ENCODE peak calls at places on chromosomes 3 and 15, in eight cellular contexts. One of them, this sample, is unnamed.

GRCh38 chr3:181176610-181177009 is 187.1 kb upstream of the DNAJC19 start:
- DNase-seq in fibroblast of lung: peak; percentile 43
- DNase-seq in RPMI8226: peak; percentile 82
- DNase-seq in mammary epithelial cell: peak; percentile 35
- DNase-seq in RKO: peak; percentile 67
- DNase-seq in D341Med: peak; percentile 65
- DNase-seq in dorsolateral prefrontal cortex: peak; percentile 58
- DNase-seq in H54: no peak
- DNase-seq in this sample: peak; percentile 59

GRCh38 chr15:53962646-53963561 is 15.3 kb upstream of the UNC13C start:
- DNase-seq in mammary epithelial cell: no peak
- DNase-seq in fibroblast of lung: peak; percentile 39
- DNase-seq in RKO: peak; percentile 43
- DNase-seq in RPMI8226: peak; percentile 73
- DNase-seq in D341Med: peak; percentile 45
- DNase-seq in dorsolateral prefrontal cortex: no peak
- DNase-seq in H54: no peak
- DNase-seq in this sample: peak; percentile 1

GRCh38 chr15:35654334-35654733 is 108.4 kb upstream of the DPH6 start:
- DNase-seq in dorsolateral prefrontal cortex: no peak
- DNase-seq in RPMI8226: no peak
- DNase-seq in RKO: no peak
- DNase-seq in H54: no peak
- DNase-seq in fibroblast of lung: no peak
- DNase-seq in mammary epithelial cell: no peak
- DNase-seq in D341Med: no peak
- DNase-seq in this sample: no peak

GRCh38 chr3:10530241-10530640 is 24.9 kb upstream of the ATP2B2 start:
- DNase-seq in RPMI8226: no peak
- DNase-seq in dorsolateral prefrontal cortex: no peak
- DNase-seq in fibroblast of lung: no peak
- DNase-seq in mammary epithelial cell: no peak
- DNase-seq in H54: no peak
- DNase-seq in RKO: no peak
- DNase-seq in D341Med: no peak
- DNase-seq in this sample: no peak

GRCh38 chr3:14534379-14535191 is 5.6 kb downstream of the GRIP2 start:
- DNase-seq in fibroblast of lung: no peak
- DNase-seq in H54: no peak
- DNase-seq in RPMI8226: no peak
- DNase-seq in D341Med: no peak
- DNase-seq in RKO: no peak
- DNase-seq in mammary epithelial cell: no peak
- DNase-seq in dorsolateral prefrontal cortex: no peak
- DNase-seq in this sample: no peak

GRCh38 chr3:58350627-58351013 is 17.9 kb downstream of the PXK start:
- DNase-seq in mammary epithelial cell: no peak
- DNase-seq in D341Med: no peak
- DNase-seq in RPMI8226: no peak
- DNase-seq in dorsolateral prefrontal cortex: no peak
- DNase-seq in H54: no peak
- DNase-seq in fibroblast of lung: peak; percentile 51
- DNase-seq in RKO: no peak
- DNase-seq in this sample: peak; percentile 26

GRCh38 chr3:11482024-11482423 is 161.7 kb downstream of the VGLL4 start:
- DNase-seq in H54: no peak
- DNase-seq in mammary epithelial cell: no peak
- DNase-seq in fibroblast of lung: peak; percentile 72
- DNase-seq in D341Med: no peak
- DNase-seq in RPMI8226: no peak
- DNase-seq in dorsolateral prefrontal cortex: peak; percentile 55
- DNase-seq in RKO: no peak
- DNase-seq in this sample: peak; percentile 73

GRCh38 chr3:143414571-143415253 is 295.1 kb downstream of the CHST2 start:
- DNase-seq in H54: no peak
- DNase-seq in RPMI8226: no peak
- DNase-seq in D341Med: no peak
- DNase-seq in RKO: no peak
- DNase-seq in mammary epithelial cell: no peak
- DNase-seq in dorsolateral prefrontal cortex: no peak
- DNase-seq in fibroblast of lung: no peak
- DNase-seq in this sample: no peak

GRCh38 chr3:55654123-55654787 is 167.1 kb upstream of the WNT5A start:
- DNase-seq in RPMI8226: peak; percentile 59
- DNase-seq in RKO: no peak
- DNase-seq in H54: no peak
- DNase-seq in mammary epithelial cell: no peak
- DNase-seq in D341Med: no peak
- DNase-seq in dorsolateral prefrontal cortex: no peak
- DNase-seq in fibroblast of lung: no peak
- DNase-seq in this sample: no peak

GRCh38 chr3:114496021-114496434 is 202.2 kb downstream of the TIGIT start:
- DNase-seq in RPMI8226: no peak
- DNase-seq in mammary epithelial cell: peak; percentile 58
- DNase-seq in D341Med: no peak
- DNase-seq in RKO: no peak
- DNase-seq in fibroblast of lung: peak; percentile 57
- DNase-seq in H54: peak; percentile 9
- DNase-seq in dorsolateral prefrontal cortex: no peak
- DNase-seq in this sample: peak; percentile 76

GRCh38 chr3:103082501-103082900 is 647.7 kb downstream of the ZPLD1 start:
- DNase-seq in D341Med: no peak
- DNase-seq in H54: no peak
- DNase-seq in dorsolateral prefrontal cortex: no peak
- DNase-seq in mammary epithelial cell: no peak
- DNase-seq in RPMI8226: no peak
- DNase-seq in RKO: no peak
- DNase-seq in fibroblast of lung: no peak
- DNase-seq in this sample: no peak

GRCh38 chr3:120274739-120275167 is 10.3 kb downstream of the GPR156 start:
- DNase-seq in mammary epithelial cell: no peak
- DNase-seq in RKO: no peak
- DNase-seq in H54: no peak
- DNase-seq in fibroblast of lung: peak; percentile 43
- DNase-seq in D341Med: no peak
- DNase-seq in RPMI8226: no peak
- DNase-seq in dorsolateral prefrontal cortex: no peak
- DNase-seq in this sample: peak; percentile 20

GRCh38 chr3:27679691-27680090 is 42.4 kb downstream of the EOMES start:
- DNase-seq in dorsolateral prefrontal cortex: no peak
- DNase-seq in H54: no peak
- DNase-seq in D341Med: no peak
- DNase-seq in RKO: no peak
- DNase-seq in RPMI8226: no peak
- DNase-seq in mammary epithelial cell: no peak
- DNase-seq in fibroblast of lung: no peak
- DNase-seq in this sample: no peak

GRCh38 chr3:193040836-193041672 is 123.4 kb upstream of the MB21D2 start:
- DNase-seq in fibroblast of lung: peak; percentile 61
- DNase-seq in RKO: peak; percentile 40
- DNase-seq in H54: no peak
- DNase-seq in RPMI8226: peak; percentile 48
- DNase-seq in mammary epithelial cell: peak; percentile 56
- DNase-seq in dorsolateral prefrontal cortex: no peak
- DNase-seq in D341Med: peak; percentile 54
- DNase-seq in this sample: peak; percentile 66

GRCh38 chr15:99956820-99957641 is 223.8 kb upstream of the LYSMD4 start:
- DNase-seq in RKO: no peak
- DNase-seq in mammary epithelial cell: no peak
- DNase-seq in dorsolateral prefrontal cortex: no peak
- DNase-seq in H54: no peak
- DNase-seq in RPMI8226: no peak
- DNase-seq in fibroblast of lung: no peak
- DNase-seq in D341Med: no peak
- DNase-seq in this sample: no peak

GRCh38 chr3:111616417-111617105 is 21.4 kb upstream of the ZBED2 start:
- DNase-seq in mammary epithelial cell: peak; percentile 65
- DNase-seq in fibroblast of lung: no peak
- DNase-seq in H54: no peak
- DNase-seq in RKO: no peak
- DNase-seq in RPMI8226: peak; percentile 13
- DNase-seq in dorsolateral prefrontal cortex: no peak
- DNase-seq in D341Med: no peak
- DNase-seq in this sample: no peak

GRCh38 chr15:80036067-80036466 is 23.4 kb upstream of the ZFAND6 start:
- DNase-seq in mammary epithelial cell: no peak
- DNase-seq in H54: no peak
- DNase-seq in RPMI8226: peak; percentile 98
- DNase-seq in RKO: no peak
- DNase-seq in fibroblast of lung: no peak
- DNase-seq in dorsolateral prefrontal cortex: no peak
- DNase-seq in D341Med: no peak
- DNase-seq in this sample: no peak

GRCh38 chr15:45611305-45611704 is 23.5 kb upstream of the SQOR start:
- DNase-seq in H54: no peak
- DNase-seq in fibroblast of lung: peak; percentile 28
- DNase-seq in RPMI8226: peak; percentile 43
- DNase-seq in D341Med: no peak
- DNase-seq in dorsolateral prefrontal cortex: no peak
- DNase-seq in mammary epithelial cell: no peak
- DNase-seq in RKO: peak; percentile 55
- DNase-seq in this sample: peak; percentile 38

GRCh38 chr15:71051539-71051938 is 63.7 kb upstream of the THSD4 start:
- DNase-seq in dorsolateral prefrontal cortex: no peak
- DNase-seq in H54: no peak
- DNase-seq in D341Med: no peak
- DNase-seq in RKO: no peak
- DNase-seq in fibroblast of lung: peak; percentile 85
- DNase-seq in mammary epithelial cell: no peak
- DNase-seq in RPMI8226: no peak
- DNase-seq in this sample: peak; percentile 43

GRCh38 chr3:70800941-70801340 is 488.5 kb upstream of the MDFIC2 start:
- DNase-seq in mammary epithelial cell: no peak
- DNase-seq in fibroblast of lung: no peak
- DNase-seq in D341Med: no peak
- DNase-seq in H54: no peak
- DNase-seq in RKO: no peak
- DNase-seq in RPMI8226: no peak
- DNase-seq in dorsolateral prefrontal cortex: no peak
- DNase-seq in this sample: no peak

GRCh38 chr3:66178206-66178605 is 42.6 kb upstream of the SLC25A26 start:
- DNase-seq in fibroblast of lung: no peak
- DNase-seq in mammary epithelial cell: no peak
- DNase-seq in H54: no peak
- DNase-seq in dorsolateral prefrontal cortex: no peak
- DNase-seq in RKO: no peak
- DNase-seq in D341Med: no peak
- DNase-seq in RPMI8226: no peak
- DNase-seq in this sample: no peak

GRCh38 chr15:60589253-60589652 is 110.3 kb upstream of the ICE2 start:
- DNase-seq in fibroblast of lung: no peak
- DNase-seq in H54: no peak
- DNase-seq in D341Med: no peak
- DNase-seq in dorsolateral prefrontal cortex: no peak
- DNase-seq in mammary epithelial cell: no peak
- DNase-seq in RKO: no peak
- DNase-seq in RPMI8226: peak; percentile 36
- DNase-seq in this sample: no peak

GRCh38 chr3:107803170-107803569 is 280.4 kb downstream of the BBX start:
- DNase-seq in mammary epithelial cell: no peak
- DNase-seq in dorsolateral prefrontal cortex: no peak
- DNase-seq in H54: no peak
- DNase-seq in fibroblast of lung: no peak
- DNase-seq in RPMI8226: no peak
- DNase-seq in RKO: no peak
- DNase-seq in D341Med: no peak
- DNase-seq in this sample: no peak

GRCh38 chr15:96470682-96471290 is 140.3 kb downstream of the NR2F2 start:
- DNase-seq in H54: no peak
- DNase-seq in D341Med: no peak
- DNase-seq in RKO: no peak
- DNase-seq in fibroblast of lung: no peak
- DNase-seq in mammary epithelial cell: no peak
- DNase-seq in dorsolateral prefrontal cortex: no peak
- DNase-seq in RPMI8226: no peak
- DNase-seq in this sample: no peak

GRCh38 chr3:58628823-58629562 is 37.6 kb downstream of the FAM3D start:
- DNase-seq in dorsolateral prefrontal cortex: no peak
- DNase-seq in RPMI8226: no peak
- DNase-seq in RKO: no peak
- DNase-seq in fibroblast of lung: peak; percentile 98
- DNase-seq in mammary epithelial cell: no peak
- DNase-seq in H54: no peak
- DNase-seq in D341Med: no peak
- DNase-seq in this sample: peak; percentile 92

GRCh38 chr15:38459480-38459879 is 5.6 kb downstream of the FAM98B start:
- DNase-seq in mammary epithelial cell: no peak
- DNase-seq in RKO: no peak
- DNase-seq in dorsolateral prefrontal cortex: no peak
- DNase-seq in RPMI8226: no peak
- DNase-seq in H54: no peak
- DNase-seq in D341Med: no peak
- DNase-seq in fibroblast of lung: no peak
- DNase-seq in this sample: no peak

GRCh38 chr15:88661766-88662556 is 23.1 kb downstream of the ISG20 start:
- DNase-seq in H54: no peak
- DNase-seq in fibroblast of lung: peak; percentile 55
- DNase-seq in RKO: no peak
- DNase-seq in RPMI8226: no peak
- DNase-seq in mammary epithelial cell: no peak
- DNase-seq in D341Med: no peak
- DNase-seq in dorsolateral prefrontal cortex: no peak
- DNase-seq in this sample: no peak

GRCh38 chr3:182258538-182259177 is 534.6 kb upstream of the ATP11B start:
- DNase-seq in mammary epithelial cell: peak; percentile 31
- DNase-seq in RKO: peak; percentile 50
- DNase-seq in D341Med: no peak
- DNase-seq in RPMI8226: peak; percentile 34
- DNase-seq in dorsolateral prefrontal cortex: no peak
- DNase-seq in fibroblast of lung: peak; percentile 66
- DNase-seq in H54: peak; percentile 8
- DNase-seq in this sample: peak; percentile 71

GRCh38 chr3:55013145-55013544 is 85.3 kb upstream of the LRTM1 start:
- DNase-seq in fibroblast of lung: peak; percentile 39
- DNase-seq in RKO: peak; percentile 23
- DNase-seq in mammary epithelial cell: peak; percentile 3
- DNase-seq in RPMI8226: no peak
- DNase-seq in H54: no peak
- DNase-seq in dorsolateral prefrontal cortex: no peak
- DNase-seq in D341Med: no peak
- DNase-seq in this sample: peak; percentile 55

GRCh38 chr15:100824211-100824610 is 55.4 kb upstream of the ALDH1A3 start:
- DNase-seq in mammary epithelial cell: peak; percentile 19
- DNase-seq in dorsolateral prefrontal cortex: no peak
- DNase-seq in RKO: no peak
- DNase-seq in H54: no peak
- DNase-seq in D341Med: no peak
- DNase-seq in fibroblast of lung: no peak
- DNase-seq in RPMI8226: no peak
- DNase-seq in this sample: no peak

GRCh38 chr3:127491323-127491722 is 99.2 kb downstream of the TPRA1 start:
- DNase-seq in RKO: no peak
- DNase-seq in mammary epithelial cell: no peak
- DNase-seq in RPMI8226: no peak
- DNase-seq in D341Med: no peak
- DNase-seq in H54: no peak
- DNase-seq in dorsolateral prefrontal cortex: no peak
- DNase-seq in fibroblast of lung: no peak
- DNase-seq in this sample: no peak

GRCh38 chr3:25783661-25784512 is 644 bp upstream of the NGLY1 start:
- DNase-seq in dorsolateral prefrontal cortex: peak; percentile 24
- DNase-seq in RPMI8226: peak; percentile 48
- DNase-seq in RKO: peak; percentile 49
- DNase-seq in fibroblast of lung: peak; percentile 52
- DNase-seq in mammary epithelial cell: peak; percentile 44
- DNase-seq in H54: peak; percentile 36
- DNase-seq in D341Med: no peak
- DNase-seq in this sample: peak; percentile 46

GRCh38 chr15:57003418-57003817 is 85.0 kb downstream of the TCF12 start:
- DNase-seq in fibroblast of lung: peak; percentile 81
- DNase-seq in mammary epithelial cell: peak; percentile 55
- DNase-seq in D341Med: no peak
- DNase-seq in RKO: no peak
- DNase-seq in dorsolateral prefrontal cortex: no peak
- DNase-seq in H54: peak; percentile 5
- DNase-seq in RPMI8226: no peak
- DNase-seq in this sample: peak; percentile 81